ENCODE peak calls at places on chromosomes 1 and 21, in five cellular contexts. D, W, N, S and U are unnamed samples.

GRCh38 chr21:29164330-29164942 is 34.0 kb downstream of the MAP3K7CL start:
- DNase-seq in S (no peak), N (no peak), D (no peak), W (no peak), U (peak; percentile 68)

GRCh38 chr1:56780128-56780750 is 39.0 kb downstream of the FYB2 start:
- DNase-seq in D (no peak), N (no peak), S (no peak), W (no peak), U (no peak)

GRCh38 chr1:10553124-10553523 is 78.4 kb downstream of the PEX14 start:
- DNase-seq in S (no peak), D (no peak), W (no peak), N (no peak), U (no peak)

GRCh38 chr1:20385630-20386029 is 95.0 kb downstream of the VWA5B1 start:
- DNase-seq in D (no peak), W (peak; percentile 5), S (no peak), N (no peak), U (no peak)

GRCh38 chr1:89603651-89604413 is 29.1 kb upstream of the LRRC8C start:
- DNase-seq in N (no peak), S (no peak), D (no peak), W (no peak), U (peak; percentile 24)

GRCh38 chr1:243731301-243731891 is 118.6 kb downstream of the AKT3 start:
- DNase-seq in W (no peak), N (no peak), D (no peak), S (no peak), U (no peak)

GRCh38 chr1:231416896-231417295 is 5.2 kb downstream of the EGLN1 start:
- DNase-seq in W (no peak), S (no peak), N (no peak), D (no peak), U (no peak)

GRCh38 chr1:81305997-81306452 is 494.7 kb upstream of the ADGRL2 start:
- DNase-seq in N (no peak), W (no peak), S (peak; percentile 25), D (peak; percentile 25), U (peak; percentile 39)

GRCh38 chr1:10074059-10074854 is 41.5 kb downstream of the UBE4B start:
- DNase-seq in W (no peak), N (peak; percentile 22), D (peak; percentile 92), S (no peak), U (peak; percentile 97)

GRCh38 chr1:238061967-238062613 is 171.4 kb upstream of the ZP4 start:
- DNase-seq in N (no peak), S (no peak), W (no peak), D (peak; percentile 76), U (no peak)

GRCh38 chr1:216826206-216826605 is 103.0 kb upstream of the ESRRG start:
- DNase-seq in W (no peak), N (no peak), D (no peak), S (no peak), U (no peak)
- TF ChIP-seq CTCF in W (no peak), N (no peak), D (no peak), S (no peak), U (no peak)

GRCh38 chr1:100422065-100422464 is 69.8 kb downstream of the CDC14A start:
- DNase-seq in D (no peak), S (no peak), N (no peak), W (no peak), U (no peak)

GRCh38 chr1:100423832-100424337 is 71.6 kb downstream of the CDC14A start:
- DNase-seq in D (no peak), N (no peak), S (no peak), W (no peak), U (no peak)

GRCh38 chr1:100415217-100415778 is 63.0 kb downstream of the CDC14A start:
- DNase-seq in S (no peak), N (no peak), D (no peak), W (no peak), U (no peak)

GRCh38 chr1:100414693-100415092 is 62.4 kb downstream of the CDC14A start:
- DNase-seq in N (no peak), S (peak; percentile 68), D (no peak), W (no peak), U (peak; percentile 3)

DNA sequence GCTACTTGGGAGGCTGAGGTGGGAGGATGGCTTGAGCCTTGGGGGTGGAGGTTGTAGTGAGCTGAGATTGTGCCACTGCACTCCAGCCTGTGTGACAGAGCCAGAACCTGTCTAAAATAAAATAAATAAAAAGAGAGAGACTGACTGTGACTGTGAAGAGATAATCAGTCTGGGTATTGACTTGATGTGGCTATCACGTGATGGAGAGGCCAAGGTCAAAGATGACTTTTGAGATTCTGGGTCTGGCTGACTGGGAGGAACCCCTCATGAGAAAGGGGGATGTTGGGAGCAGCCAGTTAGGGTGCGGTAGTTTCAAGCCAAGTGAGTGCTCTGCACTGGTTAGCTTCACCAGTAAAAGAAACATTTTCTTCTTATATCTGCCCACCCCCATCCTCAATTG is 66.8 kb downstream of the CDC14A start:
- DNase-seq in N (no peak), D (no peak), S (no peak), W (no peak), U (no peak)
- H3K4me3 ChIP-seq in N (no peak overlapping the region), D (no peak overlapping the region), S (no peak overlapping the region), W (no peak overlapping the region), U (no peak overlapping the region)

DNA sequence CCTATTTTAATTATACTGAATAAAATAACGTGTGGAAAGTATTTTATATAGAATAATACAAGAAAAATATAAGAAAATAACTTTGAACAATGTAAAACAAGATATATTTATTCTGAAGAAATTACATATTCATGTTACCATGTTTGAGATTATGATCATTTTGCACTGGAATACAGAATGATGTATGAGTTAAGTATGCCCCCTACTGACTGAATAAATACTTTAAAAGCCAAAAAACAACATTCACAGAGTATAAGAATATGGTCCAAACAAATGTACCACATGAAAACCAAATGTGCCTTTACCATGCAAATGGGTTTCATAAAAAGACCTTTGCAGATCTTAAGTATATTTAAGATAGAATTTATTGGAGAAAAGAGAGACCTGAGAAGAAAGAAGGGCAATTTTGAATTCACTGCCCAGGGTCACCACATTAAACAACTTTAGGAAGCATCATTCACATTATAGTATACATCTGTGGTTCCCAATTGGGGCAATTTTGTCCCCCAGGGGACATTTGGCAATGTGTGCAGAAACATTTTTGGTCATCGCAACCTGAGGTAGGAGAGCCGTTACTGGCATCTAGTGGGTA is 136.6 kb upstream of the GFI1 start:
- DNase-seq in D (no peak), S (no peak), N (no peak), W (no peak), U (no peak)
- TF ChIP-seq CTCF in D (peak; percentile 22), S (no peak), N (peak; percentile 13), W (peak; percentile 19), U (peak; percentile 15)

DNA sequence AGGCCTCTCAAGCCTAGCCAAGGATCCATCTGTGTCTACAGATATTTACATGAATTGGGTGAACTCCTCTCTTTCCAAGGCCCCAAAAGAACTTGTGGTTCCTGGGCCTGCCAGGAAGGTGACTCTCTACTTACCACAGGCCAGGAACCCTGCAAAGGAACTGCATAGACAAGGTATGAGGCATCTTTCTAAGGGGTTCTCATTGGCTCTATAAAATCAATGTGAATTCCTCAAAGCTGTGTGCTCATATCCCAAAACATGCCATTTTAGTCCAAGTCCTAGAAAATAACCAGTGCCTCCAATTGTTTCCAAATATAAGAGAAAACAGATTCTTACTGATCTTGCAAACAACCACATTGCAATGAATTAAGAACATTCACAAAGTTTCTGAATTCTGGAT is 39.9 kb upstream of the RGL1 start:
- DNase-seq in W (no peak), D (no peak), S (no peak), N (no peak), U (no peak)
- H3K4me3 ChIP-seq in W (no peak overlapping the region), D (no peak overlapping the region), S (no peak overlapping the region), N (no peak overlapping the region), U (no peak overlapping the region)

DNA sequence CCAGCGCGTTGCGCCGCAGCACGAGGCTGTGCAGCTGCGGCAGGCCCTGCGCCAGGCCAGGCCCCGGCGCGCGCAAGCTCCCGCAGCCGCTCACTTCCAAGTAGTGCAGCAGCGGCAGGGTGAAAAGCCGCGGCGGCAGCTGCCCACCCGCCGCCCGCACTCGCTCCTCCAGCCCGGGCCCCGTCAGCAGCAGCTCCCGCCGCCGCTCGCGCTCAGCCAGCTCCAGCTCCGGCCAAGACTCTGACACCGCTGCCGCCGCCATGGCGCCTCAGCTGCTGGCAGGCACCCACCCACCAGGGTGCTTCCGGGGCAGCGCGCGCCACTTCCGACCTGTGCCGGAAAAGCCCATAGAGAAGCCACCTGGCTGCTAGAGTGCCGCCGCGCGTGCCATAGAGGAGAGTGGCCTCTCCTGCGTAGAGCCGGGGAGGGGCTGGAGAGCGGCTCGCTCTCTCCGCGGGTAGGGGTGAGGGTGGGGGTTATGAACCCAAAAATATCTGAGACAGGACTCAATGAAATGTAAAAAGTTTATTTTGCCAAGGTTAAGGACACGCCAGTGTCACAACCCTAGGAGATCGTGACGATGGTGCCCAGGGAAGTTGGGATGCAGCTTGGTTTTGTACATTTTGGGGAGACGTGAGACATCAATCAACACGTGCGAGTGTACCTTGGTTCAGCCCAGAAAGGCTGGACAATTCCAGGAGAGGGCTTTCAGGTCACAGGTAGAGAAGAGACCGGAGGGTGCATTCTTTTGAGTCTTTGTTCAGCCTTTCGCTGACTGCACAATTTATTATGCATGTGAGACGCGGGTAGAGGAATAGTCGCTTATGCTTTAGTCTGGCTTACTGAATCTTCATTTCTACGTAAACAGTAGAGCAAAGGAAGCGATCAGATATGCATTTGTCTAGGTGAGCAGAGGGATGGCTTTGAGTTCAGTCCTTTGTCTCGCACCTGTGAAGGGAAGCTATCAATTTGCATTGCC is at the start of gene LRRC47:
- DNase-seq in W (peak; percentile 96), N (peak; percentile 74), S (peak; percentile 91), D (peak; percentile 41), U (peak; percentile 92)
- TF ChIP-seq CTCF in W (peak; percentile 6), N (no peak), S (no peak), D (no peak), U (no peak)

DNA sequence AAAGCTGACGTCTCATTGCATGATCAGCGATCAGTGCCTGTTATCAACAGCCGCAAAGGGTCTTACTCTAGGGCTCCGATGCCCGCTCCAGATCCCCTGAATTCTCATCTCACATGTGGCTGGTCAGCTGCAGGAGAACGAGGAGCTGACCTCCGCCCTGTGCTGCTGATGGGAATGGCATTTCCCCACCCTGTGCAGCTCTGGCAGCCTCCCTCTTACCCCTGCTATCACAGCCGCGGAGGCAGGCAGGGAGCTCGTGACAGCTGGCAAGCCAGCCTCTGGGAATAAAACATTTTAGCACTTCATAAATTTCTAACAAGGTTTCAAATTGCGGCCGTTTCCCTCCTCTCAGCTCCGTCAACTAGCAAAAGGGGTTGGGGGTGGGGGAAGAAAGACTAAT is 81.2 kb downstream of the DSCAM start:
- DNase-seq in N (no peak), W (no peak), D (no peak), S (no peak), U (no peak)
- H3K4me3 ChIP-seq in N (no peak overlapping the region), W (no peak overlapping the region), D (no peak overlapping the region), S (no peak overlapping the region), U (no peak overlapping the region)

DNA sequence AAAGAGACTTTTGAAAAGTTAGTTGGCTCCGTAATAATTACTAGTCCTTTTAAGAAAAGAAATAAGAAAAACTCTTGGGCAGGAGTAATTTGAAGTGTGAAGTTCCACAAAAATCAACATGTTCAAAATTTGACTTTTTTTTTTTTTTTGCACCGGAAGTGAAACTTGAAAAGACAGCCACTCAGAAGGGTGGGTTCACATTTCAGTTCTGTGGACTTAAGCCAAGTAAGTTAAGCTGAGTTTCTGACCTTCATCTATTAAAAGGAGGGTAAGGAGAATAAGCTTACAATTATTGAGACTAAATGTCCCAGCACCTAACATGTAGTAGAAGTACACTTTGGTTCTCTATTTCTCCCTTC is 11.0 kb downstream of the RO60 start:
- DNase-seq in D (no peak), N (no peak), S (no peak), W (no peak), U (no peak)
- TF ChIP-seq CTCF in D (no peak), N (no peak), S (no peak), W (no peak), U (no peak)